ENCODE peak calls at places on chromosome 22, in nine cellular contexts. Q, T, R, N, W, B, I, F and K are unnamed samples.

GRCh38 chr22:32327596-32328171 is 30.0 kb upstream of the RFPL3 start:
- DNase-seq in Q (no peak), T (no peak), R (no peak), N (no peak), W (no peak), B (no peak), I (peak), F (no peak), K (peak)

GRCh38 chr22:23142546-23143105 is 836 bp upstream of the RSPH14 start:
- DNase-seq in Q (no peak), T (no peak), R (no peak), N (peak), W (no peak), B (no peak), I (no peak), F (no peak), K (no peak)

GRCh38 chr22:33018232-33018864 is 39.8 kb downstream of the SYN3 start:
- DNase-seq in Q (no peak), T (no peak), R (peak), N (no peak), W (peak), B (no peak), I (peak), F (no peak), K (no peak)

GRCh38 chr22:22061085-22062077 is 78.8 kb upstream of the TOP3B start:
- DNase-seq in Q (peak), T (peak), R (peak), N (no peak), W (no peak), B (no peak), I (no peak), F (no peak), K (no peak)

GRCh38 chr22:22681221-22681739 is 36.9 kb downstream of the GGTLC2 start:
- DNase-seq in Q (no peak), T (no peak), R (peak), N (no peak), W (no peak), B (no peak), I (no peak), F (no peak), K (no peak)

GRCh38 chr22:46046299-46046685 is 69.3 kb upstream of the WNT7B start:
- DNase-seq in Q (no peak), T (peak), R (no peak), N (peak), W (no peak), B (peak), I (no peak), F (peak), K (no peak)

GRCh38 chr22:37406836-37407235 is 20.4 kb downstream of the ELFN2 start:
- DNase-seq in Q (no peak), T (no peak), R (no peak), N (no peak), W (no peak), B (no peak), I (no peak), F (no peak), K (no peak)

GRCh38 chr22:21025266-21025665 is 7.1 kb downstream of the SLC7A4 start:
- DNase-seq in Q (no peak), T (no peak), R (no peak), N (no peak), W (no peak), B (no peak), I (no peak), F (no peak), K (no peak)

GRCh38 chr22:39617342-39617741 is 46.8 kb downstream of the CACNA1I start:
- DNase-seq in Q (no peak), T (no peak), R (no peak), N (no peak), W (no peak), B (no peak), I (no peak), F (peak), K (no peak)

GRCh38 chr22:21018314-21018713 is 3.3 kb downstream of the P2RX6 start:
- DNase-seq in Q (no peak), T (no peak), R (no peak), N (no peak), W (no peak), B (no peak), I (no peak), F (no peak), K (no peak)

GRCh38 chr22:20436309-20437252 is 1.0 kb downstream of the SCARF2 start:
- DNase-seq in Q (no peak), T (peak), R (no peak), N (peak), W (peak), B (no peak), I (no peak), F (peak), K (peak)

GRCh38 chr22:44575344-44576268 is 77.6 kb upstream of the RTL6 start:
- DNase-seq in Q (no peak), T (peak), R (no peak), N (no peak), W (peak), B (no peak), I (no peak), F (no peak), K (peak)

GRCh38 chr22:50246242-50247175 is 1.7 kb upstream of the TUBGCP6 start:
- DNase-seq in Q (no peak), T (no peak), R (no peak), N (no peak), W (no peak), B (no peak), I (no peak), F (no peak), K (no peak)
- H3K4me3 ChIP-seq in Q (no peak), T (no peak), R (no peak), N (peak), W (no peak), B (peak), I (no peak), F (no peak), K (no peak)

DNA sequence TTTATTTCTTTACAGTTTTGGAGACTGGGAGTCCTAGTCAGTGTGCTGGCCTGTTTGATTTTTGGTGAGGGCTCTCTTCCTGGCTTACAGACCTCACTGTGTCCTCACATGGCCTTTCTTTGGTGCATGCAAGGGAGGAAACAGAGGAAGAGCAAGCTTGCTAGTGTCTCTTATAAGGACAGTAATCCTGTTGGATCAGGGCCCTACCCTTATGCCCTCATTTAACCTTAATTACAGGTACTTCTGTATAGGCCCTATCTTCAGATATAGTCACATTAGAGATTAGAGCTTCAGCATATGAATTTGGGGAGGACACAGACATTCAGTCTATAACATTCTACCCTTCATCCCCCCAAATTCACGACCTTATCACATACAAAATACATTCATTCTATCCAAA is 14.3 kb downstream of the ZC3H7B start:
- DNase-seq in Q (no peak), T (no peak), R (no peak), N (no peak), W (no peak), B (no peak), I (no peak), F (no peak), K (no peak)
- TF ChIP-seq CTCF in Q (no peak), T (no peak), R (no peak), N (no peak), W (no peak), B (no peak), I (no peak), F (no peak), K (no peak)

GRCh38 chr22:27246558-27246957 is 555.0 kb downstream of the MN1 start:
- DNase-seq in Q (no peak), T (no peak), R (no peak), N (no peak), W (no peak), B (no peak), I (no peak), F (no peak), K (no peak)
- H3K27ac ChIP-seq in Q (no peak), T (no peak), R (no peak), N (no peak), W (peak), B (no peak), I (no peak), F (no peak), K (no peak)

GRCh38 chr22:50498322-50498861 is 9.1 kb downstream of the LMF2 start:
- DNase-seq in Q (no peak), T (no peak), R (peak), N (no peak), W (peak), B (peak), I (peak), F (peak), K (no peak)
- H3K4me3 ChIP-seq in Q (no peak), T (no peak), R (no peak), N (no peak), W (no peak), B (no peak), I (no peak), F (no peak), K (no peak)

GRCh38 chr22:42614312-42615091 is at the start of gene POLDIP3:
- DNase-seq in Q (peak), T (peak), R (peak), N (peak), W (peak), B (peak), I (peak), F (peak), K (peak)
- TF ChIP-seq CTCF in Q (no peak), T (no peak), R (peak), N (peak), W (no peak), B (peak), I (no peak), F (peak), K (no peak)

DNA sequence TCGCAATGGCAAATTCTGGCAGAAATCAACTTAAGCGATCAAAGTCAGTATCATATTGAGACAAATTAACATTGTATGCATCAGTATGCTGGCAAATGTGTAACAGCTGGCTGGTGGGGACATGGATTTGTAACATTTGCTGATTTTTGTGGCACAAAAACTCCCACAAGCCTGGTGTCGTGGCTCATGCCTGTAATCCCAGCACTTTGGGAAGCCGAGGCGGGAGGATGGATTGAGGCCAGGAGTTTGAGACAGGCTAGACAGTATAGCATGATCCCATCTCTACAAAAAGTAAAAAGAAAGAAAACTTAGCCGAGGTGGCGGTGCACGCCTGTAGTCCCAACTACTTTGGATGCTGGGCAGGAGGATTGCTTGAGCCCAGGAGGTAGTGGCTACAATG is 17.6 kb upstream of the HDHD5 start:
- DNase-seq in Q (no peak), T (no peak), R (no peak), N (no peak), W (no peak), B (no peak), I (no peak), F (no peak), K (no peak)
- H3K27ac ChIP-seq in Q (no peak), T (no peak), R (no peak), N (no peak), W (no peak), B (no peak), I (no peak), F (no peak), K (no peak)